ENCODE peak calls at places on chromosomes 3 and 15, in five cellular contexts. S is foreskin fibroblast, I is ovary, H is fibroblast of pulmonary artery, Z is stomach. J is an unnamed sample.

GRCh38 chr3:128385080-128385832 is 81.4 kb downstream of the DNAJB8 start:
- DNase-seq in H (peak), I (peak), S (peak), Z (peak), J (no peak)

GRCh38 chr15:62444104-62445027 is 279.3 kb upstream of the C2CD4B start:
- DNase-seq in S (peak), Z (no peak), I (no peak), H (peak), J (no peak)

GRCh38 chr3:171375704-171376103 is 84.5 kb downstream of the TNIK start:
- DNase-seq in Z (no peak), H (no peak), S (no peak), I (no peak), J (no peak)

GRCh38 chr15:52112203-52112750 is 298 bp downstream of the BCL2L10 start:
- DNase-seq in Z (peak), I (no peak), S (peak), H (no peak), J (no peak)

GRCh38 chr15:85646538-85647091 is 148.1 kb downstream of the KLHL25 start:
- DNase-seq in H (no peak), I (no peak), Z (no peak), S (peak), J (no peak)

GRCh38 chr3:7669641-7670040 is 808.7 kb downstream of the GRM7 start:
- DNase-seq in S (no peak), H (no peak), Z (no peak), I (no peak), J (no peak)

GRCh38 chr3:124935794-124936542 is 1.4 kb upstream of the MUC13 start:
- DNase-seq in Z (no peak), H (no peak), I (no peak), S (no peak), J (no peak)

GRCh38 chr15:68768321-68768720 is 52.4 kb downstream of the ANP32A start:
- DNase-seq in H (no peak), Z (no peak), S (peak), I (no peak), J (no peak)

GRCh38 chr15:42344763-42345162 is 14.5 kb upstream of the CAPN3 start:
- DNase-seq in H (peak), Z (no peak), S (peak), I (no peak), J (no peak)

GRCh38 chr3:72338082-72338941 is 509.9 kb downstream of the SHQ1 start:
- DNase-seq in I (no peak), S (peak), H (no peak), Z (no peak), J (no peak)

GRCh38 chr15:25175789-25176615 is 221.2 kb downstream of the SNRPN start:
- DNase-seq in H (no peak), S (no peak), I (peak), Z (peak), J (peak)

GRCh38 chr15:94243418-94243817 is 12.1 kb downstream of the MCTP2 start:
- DNase-seq in Z (no peak), H (no peak), S (no peak), I (no peak), J (no peak)

GRCh38 chr15:64185331-64185911 is 22.6 kb upstream of the PPIB start:
- DNase-seq in I (no peak), S (no peak), H (no peak), Z (no peak), J (no peak)

GRCh38 chr15:64180235-64180824 is 17.5 kb upstream of the PPIB start:
- DNase-seq in Z (no peak), S (no peak), H (no peak), I (no peak), J (no peak)

GRCh38 chr15:64187396-64188191 is 24.8 kb upstream of the PPIB start:
- DNase-seq in I (no peak), S (peak), Z (no peak), H (no peak), J (no peak)

GRCh38 chr15:64182859-64183258 is 20.0 kb upstream of the PPIB start:
- DNase-seq in I (no peak), Z (no peak), S (no peak), H (no peak), J (no peak)
- TF ChIP-seq CTCF in I (no peak), Z (no peak), S (no peak), H (no peak), J (no peak)

GRCh38 chr15:92104069-92104468 is 250.6 kb downstream of the SLCO3A1 start:
- DNase-seq in S (no peak), H (no peak), Z (no peak), I (no peak), J (no peak)
- TF ChIP-seq CTCF in S (no peak), H (no peak), Z (no peak), I (no peak), J (no peak)

DNA sequence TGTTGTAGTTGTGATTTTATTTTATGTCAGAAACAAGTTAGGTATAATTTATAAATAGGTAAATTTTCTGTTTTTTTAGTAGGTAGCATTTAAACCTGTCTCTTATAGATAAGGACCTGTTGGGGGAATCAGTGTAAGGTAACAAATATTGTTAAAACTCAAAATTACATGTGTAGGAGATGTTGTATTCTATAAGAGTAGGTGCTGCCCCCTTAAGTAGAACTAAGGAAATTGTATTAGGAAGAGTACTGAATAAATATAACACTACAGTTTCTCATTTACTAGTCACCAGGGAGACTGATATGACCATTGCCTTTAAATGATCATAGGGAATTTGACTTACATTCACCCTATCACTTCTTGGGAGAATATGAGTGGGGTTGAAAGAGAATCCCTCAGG is 31.2 kb downstream of the SLC25A36 start:
- DNase-seq in H (peak), S (peak), I (no peak), Z (no peak), J (no peak)
- TF ChIP-seq CTCF in H (peak), S (peak), I (no peak), Z (no peak), J (peak)

GRCh38 chr15:91887321-91887720 is 33.8 kb downstream of the SLCO3A1 start:
- DNase-seq in H (no peak), Z (no peak), I (no peak), S (no peak), J (no peak)

GRCh38 chr15:91884604-91885003 is 31.1 kb downstream of the SLCO3A1 start:
- DNase-seq in H (no peak), Z (no peak), I (no peak), S (no peak), J (no peak)

GRCh38 chr15:91885054-91885453 is 31.5 kb downstream of the SLCO3A1 start:
- DNase-seq in S (no peak), H (no peak), Z (no peak), I (no peak), J (no peak)

GRCh38 chr15:91886878-91887277 is 33.4 kb downstream of the SLCO3A1 start:
- DNase-seq in Z (no peak), S (no peak), H (no peak), I (no peak), J (no peak)

GRCh38 chr15:91885714-91886265 is 32.3 kb downstream of the SLCO3A1 start:
- DNase-seq in H (no peak), Z (no peak), I (no peak), S (no peak), J (no peak)
- TF ChIP-seq CTCF in H (no peak), Z (no peak), I (no peak), S (no peak), J (no peak)

DNA sequence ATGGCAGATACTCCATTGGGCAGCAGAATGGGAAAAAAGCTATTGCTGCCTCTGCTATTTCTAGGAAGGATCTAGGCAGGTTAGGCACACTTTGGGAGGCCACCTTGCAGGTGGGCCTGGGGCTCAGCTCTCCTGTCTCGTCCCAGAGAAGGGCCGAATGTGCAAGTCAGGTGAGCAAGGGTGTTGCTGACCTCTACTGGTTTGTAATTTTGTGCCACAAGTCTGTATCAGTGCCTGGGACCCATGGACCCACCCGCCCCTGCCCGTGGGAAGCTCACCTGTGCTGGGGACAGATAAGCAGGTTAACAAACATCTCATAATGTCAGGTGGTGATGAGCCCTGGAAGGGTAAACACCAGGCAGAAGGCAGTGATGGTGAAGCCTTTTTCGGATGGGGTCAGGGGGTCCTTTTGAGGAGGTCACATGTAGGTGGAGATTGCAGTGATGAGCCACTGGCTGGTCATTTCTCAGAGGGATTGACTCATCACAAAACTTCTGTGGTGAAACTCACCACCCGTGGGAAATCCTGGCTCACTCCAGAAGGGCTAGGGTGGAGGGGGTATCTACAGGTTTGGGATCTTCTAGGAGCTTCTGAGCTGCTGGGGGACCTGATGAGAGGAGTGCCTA is 161.3 kb downstream of the KLF13 start:
- DNase-seq in Z (peak), S (peak), I (peak), H (peak), J (no peak)
- TF ChIP-seq CTCF in Z (no peak), S (no peak), I (no peak), H (peak), J (no peak)

DNA sequence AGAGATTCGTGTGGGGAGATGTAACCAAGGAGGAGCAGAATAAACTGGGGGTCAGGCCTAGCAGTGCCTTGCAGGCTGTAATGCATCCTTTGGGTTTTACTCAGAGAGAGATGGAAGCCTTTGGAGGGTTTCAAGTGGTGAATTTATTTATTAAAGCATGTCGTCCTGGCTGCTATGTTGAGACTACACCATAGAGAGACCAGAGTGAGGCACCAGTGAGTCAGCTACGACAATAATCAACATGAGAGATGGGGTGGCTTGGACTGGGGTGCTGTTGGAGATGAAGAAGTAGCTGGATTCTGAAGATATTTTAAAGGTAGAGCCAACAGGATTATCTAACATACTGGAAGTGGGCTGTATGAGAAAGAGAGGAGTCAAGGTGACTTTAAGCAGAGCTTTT is 335.3 kb upstream of the ARHGEF26 start:
- DNase-seq in I (no peak), H (no peak), S (no peak), Z (no peak), J (no peak)
- TF ChIP-seq CTCF in I (no peak), H (no peak), S (no peak), Z (no peak), J (no peak)

GRCh38 chr3:101085752-101086151 is 92.5 kb upstream of the ABI3BP start:
- DNase-seq in S (no peak), I (no peak), Z (no peak), H (no peak), J (no peak)

GRCh38 chr3:101095703-101096102 is 102.5 kb upstream of the ABI3BP start:
- DNase-seq in H (no peak), I (no peak), Z (no peak), S (peak), J (no peak)

GRCh38 chr3:101091489-101091888 is 98.3 kb upstream of the ABI3BP start:
- DNase-seq in Z (no peak), I (no peak), H (no peak), S (peak), J (no peak)
- TF ChIP-seq CTCF in Z (no peak), I (no peak), H (no peak), S (no peak), J (no peak)

DNA sequence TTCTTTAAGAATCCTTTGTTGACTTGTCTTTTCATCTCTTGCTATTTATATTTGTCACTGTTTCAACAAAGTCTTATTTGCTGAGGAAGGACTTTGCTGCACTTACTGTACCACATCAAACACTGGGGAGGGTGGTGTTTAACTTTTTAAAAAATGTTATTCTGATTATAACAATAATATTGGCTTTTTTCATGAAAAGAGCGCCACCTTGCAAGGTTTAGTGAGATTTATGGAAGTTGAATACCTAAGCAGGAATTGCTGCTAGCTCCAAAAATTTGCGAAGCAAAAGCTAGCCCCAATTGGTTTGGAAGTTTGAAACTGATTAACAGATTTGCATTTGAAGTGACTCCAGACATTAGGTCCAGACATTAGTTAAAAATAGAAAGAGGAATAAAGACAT is 6.7 kb downstream of the ZIC1 start:
- DNase-seq in I (no peak), S (no peak), Z (no peak), H (no peak), J (no peak)
- TF ChIP-seq CTCF in I (no peak), S (peak), Z (no peak), H (no peak), J (no peak)